ENCODE peak calls at places on chromosome 10, in eight cellular contexts. U is HCT116, D is H1, P is GM12878, I is SK-N-SH, C is HepG2, E is K562, Q is endothelial cell of umbilical vein. W is an unnamed sample.

GRCh38 chr10:44416976-44417375 is 32.1 kb upstream of the CXCL12 start:
- DNase-seq in P (no peak), U (no peak), D (no peak), Q (no peak), C (no peak), I (no peak), E (no peak), W (no peak)

GRCh38 chr10:89352039-89352597 is 24.3 kb downstream of the IFIT3 start:
- DNase-seq in Q (peak; percentile 62), C (peak; percentile 89), D (no peak), U (peak; percentile 24), I (no peak), P (no peak), E (no peak), W (no peak)

GRCh38 chr10:48429309-48429708 is 122.8 kb downstream of the MAPK8 start:
- DNase-seq in E (no peak), U (no peak), C (no peak), I (no peak), D (no peak), P (no peak), Q (no peak), W (no peak)

GRCh38 chr10:80599424-80599847 is 61.7 kb downstream of the SH2D4B start:
- DNase-seq in Q (peak; percentile 62), D (peak; percentile 79), U (peak; percentile 59), E (peak; percentile 82), C (peak; percentile 20), P (peak; percentile 57), I (peak; percentile 58), W (peak; percentile 22)

GRCh38 chr10:70672993-70673928 is 955 bp downstream of the ADAMTS14 start:
- DNase-seq in D (no peak), Q (no peak), P (no peak), I (peak; percentile 68), C (no peak), U (no peak), E (peak; percentile 44), W (no peak)

GRCh38 chr10:130495116-130495862 is 359.1 kb downstream of the GLRX3 start:
- DNase-seq in D (no peak), U (no peak), I (no peak), Q (no peak), E (no peak), C (no peak), P (no peak), W (no peak)

GRCh38 chr10:1402016-1402820 is 335.1 kb downstream of the ADARB2 start:
- DNase-seq in I (peak; percentile 73), Q (no peak), E (no peak), P (no peak), C (no peak), D (peak; percentile 29), U (no peak), W (no peak)

GRCh38 chr10:99996934-99997648 is 12.7 kb downstream of the DNMBP start:
- DNase-seq in Q (peak; percentile 79), I (no peak), D (no peak), E (no peak), U (no peak), P (no peak), C (no peak), W (peak; percentile 58)

GRCh38 chr10:89699581-89700064 is 1.8 kb upstream of the KIF20B start:
- DNase-seq in D (no peak), I (no peak), U (no peak), C (peak; percentile 95), E (no peak), Q (no peak), P (no peak), W (no peak)

GRCh38 chr10:102565793-102566192 is 62.0 kb downstream of the SUFU start:
- DNase-seq in U (no peak), E (no peak), D (peak; percentile 78), C (peak; percentile 9), P (no peak), I (no peak), Q (no peak), W (no peak)

GRCh38 chr10:77531441-77532001 is 106.1 kb downstream of the KCNMA1 start:
- DNase-seq in U (peak; percentile 60), I (no peak), C (no peak), Q (peak; percentile 58), D (no peak), P (no peak), E (peak; percentile 19), W (peak; percentile 1)

GRCh38 chr10:102117391-102118159 is 2.6 kb downstream of the LDB1 start:
- DNase-seq in Q (peak; percentile 81), E (peak; percentile 10), P (no peak), U (no peak), I (peak; percentile 89), C (peak; percentile 78), D (peak; percentile 73), W (no peak)

GRCh38 chr10:30391266-30391665 is 42.2 kb upstream of the MTPAP start:
- DNase-seq in P (no peak), D (no peak), Q (no peak), E (no peak), U (no peak), C (no peak), I (no peak), W (no peak)

GRCh38 chr10:35356725-35357092 is 20.4 kb downstream of the CCNY start:
- DNase-seq in E (no peak), I (no peak), Q (no peak), P (no peak), D (no peak), U (no peak), C (no peak), W (no peak)

GRCh38 chr10:47378606-47379444 is 5.3 kb downstream of the ZNF488 start:
- DNase-seq in E (no peak), P (no peak), D (peak; percentile 23), I (peak; percentile 71), C (no peak), Q (no peak), U (no peak), W (no peak)

GRCh38 chr10:15223174-15223573 is 54.7 kb upstream of the NMT2 start:
- DNase-seq in U (no peak), D (no peak), P (no peak), E (no peak), C (no peak), I (no peak), Q (peak; percentile 31), W (no peak)

GRCh38 chr10:132199268-132199853 is 12.6 kb downstream of the DPYSL4 start:
- DNase-seq in U (no peak), Q (no peak), E (no peak), C (no peak), D (no peak), I (peak; percentile 42), P (no peak), W (no peak)

GRCh38 chr10:89591111-89591795 is 53.8 kb downstream of the PANK1 start:
- DNase-seq in D (no peak), I (no peak), E (no peak), C (no peak), P (no peak), U (no peak), Q (peak; percentile 5), W (no peak)

GRCh38 chr10:81213360-81213759 is 661.6 kb upstream of the NRG3 start:
- DNase-seq in Q (no peak), U (no peak), I (no peak), P (no peak), D (no peak), C (no peak), E (no peak), W (no peak)

GRCh38 chr10:6176691-6177231 is 26.0 kb upstream of the PFKFB3 start:
- DNase-seq in I (peak; percentile 6), P (no peak), D (no peak), U (no peak), E (no peak), C (no peak), Q (no peak), W (no peak)
- H3K9ac ChIP-seq in I (no peak overlapping the region), P (no peak overlapping the region), D (no peak overlapping the region), U (no peak overlapping the region), E (no peak overlapping the region), C (no peak overlapping the region), Q (no peak overlapping the region), W (no peak overlapping the region)

DNA sequence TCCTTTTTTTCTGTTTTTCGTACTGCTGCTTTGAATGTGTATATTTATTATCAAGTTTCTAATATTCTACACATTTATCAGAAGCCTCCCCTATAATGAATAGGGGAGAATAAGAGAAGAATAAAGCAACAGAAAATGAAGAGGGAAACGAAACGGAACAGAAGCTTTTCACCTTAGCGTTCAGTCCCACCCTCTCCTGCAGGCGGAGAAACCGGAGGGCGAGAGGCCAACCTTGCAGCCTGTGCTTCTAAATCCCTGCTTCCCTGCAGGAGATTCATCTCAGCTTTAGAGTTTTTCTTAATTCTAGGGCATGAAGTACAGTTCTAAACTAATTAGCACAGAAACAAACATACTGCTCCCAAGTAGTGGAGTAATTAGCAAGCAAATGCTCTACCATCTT is 107.2 kb downstream of the CUBN start:
- DNase-seq in D (peak; percentile 48), U (no peak), P (no peak), E (no peak), I (no peak), C (no peak), Q (no peak), W (no peak)
- H3K27ac ChIP-seq in D (no peak overlapping the region), U (no peak overlapping the region), P (no peak overlapping the region), E (no peak overlapping the region), I (peak overlapping the region; percentile 86), C (no peak overlapping the region), Q (peak overlapping the region; percentile 72), W (no peak overlapping the region)

GRCh38 chr10:4120454-4120853 is 335.4 kb upstream of the KLF6 start:
- DNase-seq in C (no peak), I (no peak), E (no peak), Q (no peak), D (no peak), P (no peak), U (no peak), W (no peak)

GRCh38 chr10:4127518-4128315 is 342.7 kb upstream of the KLF6 start:
- DNase-seq in D (no peak), C (peak; percentile 26), P (peak; percentile 71), E (no peak), I (no peak), U (no peak), Q (peak; percentile 94), W (no peak)

GRCh38 chr10:4119107-4119506 is 334.1 kb upstream of the KLF6 start:
- DNase-seq in I (no peak), C (no peak), D (no peak), P (no peak), Q (no peak), E (no peak), U (no peak), W (no peak)

GRCh38 chr10:4117604-4118003 is 332.6 kb upstream of the KLF6 start:
- DNase-seq in C (no peak), U (no peak), E (no peak), Q (no peak), D (no peak), P (no peak), I (no peak), W (no peak)

GRCh38 chr10:4121531-4122380 is 336.7 kb upstream of the KLF6 start:
- DNase-seq in D (no peak), I (no peak), C (no peak), U (no peak), P (peak; percentile 48), E (no peak), Q (no peak), W (no peak)
- TF ChIP-seq POLR2AphosphoS5 in D (no peak), I (no peak), C (no peak), U (no peak), P (no peak), E (no peak), Q (no peak), W (no peak)

DNA sequence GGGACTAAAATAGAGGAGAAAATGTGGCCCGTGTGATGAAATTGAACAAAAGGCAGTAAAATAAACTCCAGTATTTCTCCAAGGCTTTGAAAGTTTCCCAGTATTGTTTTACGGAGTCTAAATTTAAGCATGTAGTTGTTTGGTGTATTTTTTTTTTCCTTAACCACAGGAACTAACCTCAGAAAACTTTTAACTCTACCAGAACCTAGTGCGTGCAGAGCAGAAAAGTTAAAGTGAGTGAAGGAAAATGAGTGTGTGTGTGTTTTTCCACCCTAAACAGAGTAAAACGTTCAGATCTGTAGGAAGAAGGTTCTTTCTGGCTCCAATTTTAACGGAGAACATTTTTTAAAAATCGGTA is 812 bp downstream of the PROSER2 start:
- DNase-seq in U (no peak), E (no peak), P (no peak), Q (peak; percentile 39), C (no peak), D (no peak), I (no peak), W (no peak)
- H3K9ac ChIP-seq in U (peak overlapping the region; percentile 95), E (peak overlapping the region; percentile 95), P (no peak overlapping the region), Q (peak overlapping the region; percentile 84), C (peak overlapping the region; percentile 84), D (no peak overlapping the region), I (peak overlapping the region; percentile 39), W (peak overlapping the region; percentile 62)

W was measured in SK-N-MC.